ENCODE peak calls at places on chromosomes 3 and 15, in five cellular contexts. G, X, M, Z and N are unnamed samples.
A peak's percentile ranks its signal among the peaks of the same experiment; 100 is the strongest.

GRCh38 chr3:153221748-153222162 is 59.7 kb downstream of the RAP2B start:
- DNase-seq in X (peak; percentile 99), Z (no peak), G (peak; percentile 24), M (peak; percentile 30), N (no peak)

GRCh38 chr3:49609314-49609713 is 55.0 kb downstream of the BSN start:
- DNase-seq in X (no peak), G (no peak), Z (no peak), M (peak; percentile 3), N (no peak)

GRCh38 chr15:71011503-71012155 is 103.6 kb upstream of the THSD4 start:
- DNase-seq in Z (no peak), G (no peak), M (no peak), X (peak; percentile 84), N (no peak)

GRCh38 chr15:51281368-51281967 is 56.9 kb downstream of the CYP19A1 start:
- DNase-seq in Z (peak; percentile 79), M (peak; percentile 64), X (peak; percentile 53), G (peak; percentile 48), N (no peak)

GRCh38 chr3:178802993-178803693 is 266.9 kb downstream of the KCNMB2 start:
- DNase-seq in Z (no peak), M (no peak), G (no peak), X (no peak), N (no peak)

GRCh38 chr15:58307313-58307961 is 124.4 kb upstream of the LIPC start:
- DNase-seq in G (no peak), X (peak; percentile 77), M (no peak), Z (no peak), N (no peak)

GRCh38 chr3:194950906-194951628 is 265.4 kb downstream of the FAM43A start:
- DNase-seq in X (no peak), M (no peak), Z (no peak), G (no peak), N (no peak)

GRCh38 chr3:44966795-44967278 is 9.1 kb downstream of the ZDHHC3 start:
- DNase-seq in M (peak; percentile 53), X (no peak), G (no peak), Z (no peak), N (no peak)

GRCh38 chr15:90560229-90560771 is 30.6 kb downstream of the CRTC3 start:
- DNase-seq in G (peak; percentile 60), X (peak; percentile 96), M (no peak), Z (no peak), N (peak; percentile 76)

GRCh38 chr3:126986001-126986400 is 3.1 kb downstream of the PLXNA1 start:
- DNase-seq in Z (no peak), X (peak; percentile 17), G (no peak), M (no peak), N (no peak)

GRCh38 chr3:21734746-21735145 is 16.3 kb downstream of the ZNF385D start:
- DNase-seq in X (no peak), M (no peak), G (no peak), Z (no peak), N (no peak)

GRCh38 chr3:149575213-149575961 is 82.4 kb downstream of the WWTR1 start:
- DNase-seq in Z (no peak), X (peak; percentile 95), M (no peak), G (peak; percentile 61), N (no peak)

GRCh38 chr3:46881819-46882376 is 4.4 kb downstream of the PTH1R start:
- DNase-seq in X (no peak), M (no peak), G (peak; percentile 69), Z (peak; percentile 67), N (no peak)

GRCh38 chr15:59528429-59528828 is 83.2 kb upstream of the GCNT3 start:
- DNase-seq in G (no peak), X (no peak), M (no peak), Z (no peak), N (no peak)

GRCh38 chr3:29338981-29339833 is 58.3 kb downstream of the RBMS3 start:
- DNase-seq in G (no peak), M (no peak), Z (no peak), X (peak; percentile 60), N (no peak)

GRCh38 chr3:195098741-195099525 is 172.0 kb downstream of the XXYLT1 start:
- DNase-seq in Z (no peak), M (no peak), G (no peak), X (no peak), N (peak; percentile 41)

GRCh38 chr3:148389916-148390315 is 307.8 kb upstream of the AGTR1 start:
- DNase-seq in M (no peak), X (peak; percentile 43), Z (no peak), G (no peak), N (no peak)

GRCh38 chr3:118636841-118637240 is 397.8 kb downstream of the IGSF11 start:
- DNase-seq in X (no peak), M (no peak), G (no peak), Z (no peak), N (no peak)

GRCh38 chr3:42672495-42672894 is 12.8 kb upstream of the KLHL40 start:
- DNase-seq in Z (no peak), X (no peak), M (no peak), G (no peak), N (no peak)

GRCh38 chr15:32861741-32862140 is 143.9 kb downstream of the GREM1 start:
- DNase-seq in X (peak; percentile 73), M (no peak), G (peak; percentile 41), Z (peak; percentile 56), N (peak; percentile 82)

GRCh38 chr3:99250272-99250671 is 348.8 kb upstream of the DCBLD2 start:
- DNase-seq in X (peak; percentile 58), M (no peak), Z (no peak), G (no peak), N (no peak)

GRCh38 chr15:29822685-29823459 is 604 bp upstream of the TJP1 start:
- DNase-seq in M (peak; percentile 72), Z (no peak), G (peak; percentile 69), X (peak; percentile 83), N (peak; percentile 84)
- TF ChIP-seq POLR2A in M (no peak), Z (no peak), G (no peak), X (no peak), N (peak; percentile 18)

DNA sequence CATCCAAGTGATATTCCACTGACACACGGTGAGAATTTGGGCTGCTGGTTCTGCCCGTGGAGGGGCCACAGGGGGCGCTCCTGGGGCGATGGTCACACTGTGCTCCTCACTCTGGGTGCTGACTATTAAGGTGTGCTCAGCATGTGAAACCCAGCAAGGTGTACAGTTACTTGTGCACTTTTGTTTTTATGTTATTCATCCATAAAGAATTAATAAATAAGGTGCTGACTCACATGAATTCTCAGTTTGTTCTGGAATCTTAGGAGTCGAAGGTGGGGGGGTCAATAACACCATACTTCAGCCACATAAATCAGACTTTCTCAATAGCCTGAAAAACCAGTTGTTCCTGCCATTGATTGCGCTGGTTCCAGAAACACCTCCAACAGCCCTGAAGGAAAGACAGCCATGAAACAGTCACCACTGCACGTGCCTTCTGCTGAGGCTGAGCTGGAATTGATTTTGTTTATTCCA is 53.5 kb upstream of the SPATA12 start:
- DNase-seq in G (peak; percentile 36), Z (peak; percentile 72), M (peak; percentile 60), X (peak; percentile 34), N (no peak)
- TF ChIP-seq CTCF in G (no peak), Z (peak; percentile 81), M (no peak), X (peak; percentile 16), N (peak; percentile 28)

GRCh38 chr3:115658337-115659181 is 35.2 kb downstream of the GAP43 start:
- DNase-seq in M (peak; percentile 56), X (peak; percentile 82), Z (peak; percentile 77), G (peak; percentile 84), N (peak; percentile 85)
- TF ChIP-seq POLR2A in M (no peak), X (peak; percentile 78), Z (peak; percentile 90), G (peak; percentile 58), N (peak; percentile 62)

GRCh38 chr3:129117134-129117533 is 4.5 kb downstream of the RAB43 start:
- DNase-seq in Z (no peak), M (no peak), G (no peak), X (no peak), N (no peak)
- TF ChIP-seq CTCF in Z (no peak), M (no peak), G (no peak), X (no peak), N (no peak)

GRCh38 chr3:122497425-122497824 is 17.3 kb downstream of the KPNA1 start:
- DNase-seq in M (no peak), Z (no peak), G (no peak), X (peak; percentile 91), N (no peak)

GRCh38 chr3:122505676-122506075 is 9.1 kb downstream of the KPNA1 start:
- DNase-seq in M (no peak), Z (no peak), G (no peak), X (no peak), N (no peak)

GRCh38 chr3:122498152-122498551 is 16.6 kb downstream of the KPNA1 start:
- DNase-seq in X (no peak), Z (no peak), M (no peak), G (no peak), N (no peak)

GRCh38 chr3:122506450-122506849 is 8.3 kb downstream of the KPNA1 start:
- DNase-seq in X (no peak), M (no peak), Z (no peak), G (no peak), N (no peak)

DNA sequence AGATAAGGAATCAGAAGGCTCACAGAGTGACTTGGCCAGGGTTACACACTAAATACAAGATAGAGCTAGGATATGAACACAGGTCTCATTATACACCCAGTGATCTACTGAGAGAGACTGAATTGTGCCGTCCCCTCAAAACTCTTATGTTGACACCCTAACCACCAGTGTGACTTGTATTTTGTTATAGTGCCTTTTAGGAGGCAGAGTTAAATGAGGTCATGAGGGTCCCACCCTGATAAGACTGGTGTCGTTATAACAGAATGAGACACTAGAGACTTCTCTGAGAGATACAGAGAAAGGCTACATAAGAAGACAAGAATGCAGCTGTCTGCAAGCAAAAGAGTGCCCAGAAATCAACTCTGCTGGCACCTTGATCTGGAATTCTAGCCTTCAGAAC is 12.6 kb downstream of the KPNA1 start:
- DNase-seq in Z (no peak), M (no peak), X (no peak), G (no peak), N (no peak)
- TF ChIP-seq POLR2A in Z (no peak), M (no peak), X (no peak), G (no peak), N (no peak)

GRCh38 chr3:75176886-75177285 is 487.2 kb upstream of the FRG2C start:
- DNase-seq in G (no peak), M (no peak), Z (no peak), X (no peak), N (no peak)

DNA sequence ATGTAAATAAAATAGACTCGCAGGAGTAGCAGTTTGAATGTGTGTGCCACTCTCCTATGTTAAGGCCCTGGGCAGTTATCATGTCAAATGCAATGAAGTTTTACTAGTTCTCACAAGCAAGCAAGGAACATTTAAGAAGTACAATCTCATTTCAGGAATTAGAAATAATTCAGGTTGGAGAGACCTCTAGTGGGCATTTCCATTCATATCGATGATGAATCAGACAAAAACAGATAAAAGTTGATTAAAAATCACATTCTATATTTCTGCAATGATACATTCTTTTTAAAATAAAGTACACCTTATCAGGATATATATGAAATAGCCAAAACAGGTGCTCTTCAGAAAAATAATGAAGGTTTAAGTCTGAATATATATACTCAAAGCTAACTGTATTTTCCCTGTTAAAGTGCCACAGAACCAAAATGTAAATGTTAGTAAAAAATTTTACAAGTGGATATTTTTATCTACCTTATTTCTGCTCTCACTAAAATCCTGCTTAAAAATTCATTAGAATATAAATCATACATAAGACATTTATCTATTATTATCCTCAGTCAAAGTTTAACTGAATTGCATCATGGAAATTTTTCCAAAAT is 492.4 kb upstream of the FRG2C start:
- DNase-seq in G (no peak), M (no peak), X (peak; percentile 6), Z (no peak), N (no peak)
- TF ChIP-seq CTCF in G (no peak), M (no peak), X (peak; percentile 46), Z (no peak), N (no peak)

GRCh38 chr15:64387562-64388168 is at the start of gene TRIP4:
- DNase-seq in M (peak; percentile 96), G (peak; percentile 93), X (peak; percentile 97), Z (peak; percentile 95), N (peak; percentile 98)
- TF ChIP-seq POLR2A in M (peak; percentile 42), G (no peak), X (peak; percentile 73), Z (peak; percentile 87), N (no peak)